ENCODE peak calls at places on chromosomes 6 and 20, in seven cellular contexts. E is H1, Z is cardiac fibroblast, P is adrenal gland, H is heart right ventricle, W is H9, Y is fibroblast of pulmonary artery. U is an unnamed sample.

GRCh38 chr20:4014031-4014474 is 1.3 kb downstream of the RNF24 start:
- DNase-seq in Z (peak), W (no peak), H (peak), P (peak), E (no peak), Y (peak), U (peak)

GRCh38 chr20:37997516-37997915 is 35.7 kb downstream of the TTI1 start:
- DNase-seq in H (no peak), P (no peak), E (no peak), W (no peak), Z (no peak), Y (no peak), U (no peak)

GRCh38 chr6:43724914-43725642 is 37.5 kb upstream of the MRPS18A start:
- DNase-seq in W (no peak), Z (peak), Y (peak), P (peak), E (no peak), H (peak), U (peak)

GRCh38 chr6:63290507-63291049 is 29.2 kb downstream of the LGSN start:
- DNase-seq in Y (no peak), P (no peak), W (no peak), Z (no peak), E (no peak), H (no peak), U (no peak)

GRCh38 chr6:13256614-13257013 is 71.7 kb downstream of the TBC1D7 start:
- DNase-seq in H (no peak), P (no peak), Z (no peak), Y (no peak), W (no peak), E (no peak), U (no peak)

GRCh38 chr6:75463896-75464295 is 29.7 kb downstream of the FILIP1 start:
- DNase-seq in Z (no peak), H (no peak), W (no peak), P (no peak), E (no peak), Y (no peak), U (no peak)

GRCh38 chr6:7770111-7770510 is 44.2 kb downstream of the BMP6 start:
- DNase-seq in W (no peak), P (no peak), H (no peak), Z (peak), Y (no peak), E (no peak), U (no peak)

GRCh38 chr20:16719421-16719820 is 10.4 kb upstream of the SNRPB2 start:
- DNase-seq in E (no peak), H (no peak), W (no peak), Z (no peak), P (no peak), Y (no peak), U (no peak)

GRCh38 chr6:166258854-166259276 is 49.3 kb downstream of the PRR18 start:
- DNase-seq in Y (no peak), E (no peak), W (no peak), H (no peak), Z (no peak), P (no peak), U (no peak)

DNA sequence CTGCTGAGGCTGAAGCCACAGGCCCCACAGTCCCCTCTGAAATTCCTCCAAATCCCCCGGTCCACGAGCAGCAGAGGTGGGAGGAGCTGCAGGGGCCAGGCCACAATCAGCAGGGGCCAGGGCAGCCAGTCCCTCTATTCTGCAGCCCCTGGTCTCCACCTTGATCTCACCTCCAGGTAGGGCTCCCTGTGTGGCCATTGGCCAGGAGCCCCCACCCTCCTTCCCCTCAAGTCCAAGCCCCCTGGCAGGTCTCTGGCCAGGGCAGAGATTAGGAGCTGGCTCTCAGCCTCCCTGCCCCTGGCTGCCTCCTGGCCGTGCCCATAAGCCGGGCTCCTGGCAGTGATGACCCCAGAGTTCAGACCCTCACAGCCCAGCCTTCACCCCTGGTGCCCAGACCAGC is 34.7 kb downstream of the YTHDF1 start:
- DNase-seq in Y (no peak), H (no peak), W (no peak), E (no peak), P (no peak), Z (no peak), U (no peak)
- TF ChIP-seq CTCF in Y (no peak), H (no peak), W (no peak), E (no peak), P (no peak), Z (no peak), U (no peak)

GRCh38 chr20:44603327-44603726 is 20.9 kb downstream of the PKIG start:
- DNase-seq in W (no peak), P (no peak), E (no peak), H (no peak), Y (no peak), Z (no peak), U (no peak)
- TF ChIP-seq CTCF in W (peak), P (no peak), E (peak), H (no peak), Y (no peak), Z (no peak), U (peak)

GRCh38 chr6:116111552-116112528 is 11.2 kb downstream of the NT5DC1 start:
- DNase-seq in Y (peak), E (peak), H (no peak), Z (peak), W (peak), P (no peak), U (peak)
- TF ChIP-seq CTCF in Y (peak), E (peak), H (no peak), Z (peak), W (peak), P (peak), U (peak)

DNA sequence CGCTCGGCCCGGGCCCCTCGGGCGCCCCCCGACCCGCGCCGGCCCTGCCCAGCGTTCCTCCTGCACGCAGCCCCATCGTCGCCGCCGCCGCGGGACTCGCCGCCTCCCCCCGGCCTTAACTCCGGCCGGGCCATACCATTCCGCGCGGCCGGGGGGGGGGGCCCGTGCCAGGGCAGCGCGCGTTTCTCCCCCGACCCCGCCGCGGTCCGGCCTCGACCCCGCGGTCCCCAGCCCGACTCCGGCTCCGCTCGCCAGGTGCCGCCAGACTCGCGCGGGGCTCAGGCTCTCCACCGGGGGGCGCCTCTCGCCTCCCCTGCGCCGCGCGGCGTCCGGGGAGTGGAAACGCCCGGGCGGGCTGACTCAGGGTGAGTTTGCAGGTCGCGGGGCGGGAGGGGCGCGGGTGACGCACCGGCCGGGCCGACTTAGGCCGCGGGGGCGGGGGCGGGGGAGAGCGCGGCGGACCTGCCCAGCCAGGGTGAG is at the start of gene SRXN1:
- DNase-seq in E (peak), W (peak), P (peak), Z (peak), H (peak), Y (peak), U (peak)
- TF ChIP-seq CTCF in E (peak), W (peak), P (no peak), Z (no peak), H (peak), Y (no peak), U (peak)

GRCh38 chr20:34262488-34263288 is 21.5 kb downstream of the ASIP start:
- DNase-seq in E (no peak), W (no peak), P (peak), H (peak), Z (peak), Y (peak), U (no peak)
- TF ChIP-seq CTCF in E (no peak), W (no peak), P (no peak), H (no peak), Z (no peak), Y (no peak), U (no peak)

DNA sequence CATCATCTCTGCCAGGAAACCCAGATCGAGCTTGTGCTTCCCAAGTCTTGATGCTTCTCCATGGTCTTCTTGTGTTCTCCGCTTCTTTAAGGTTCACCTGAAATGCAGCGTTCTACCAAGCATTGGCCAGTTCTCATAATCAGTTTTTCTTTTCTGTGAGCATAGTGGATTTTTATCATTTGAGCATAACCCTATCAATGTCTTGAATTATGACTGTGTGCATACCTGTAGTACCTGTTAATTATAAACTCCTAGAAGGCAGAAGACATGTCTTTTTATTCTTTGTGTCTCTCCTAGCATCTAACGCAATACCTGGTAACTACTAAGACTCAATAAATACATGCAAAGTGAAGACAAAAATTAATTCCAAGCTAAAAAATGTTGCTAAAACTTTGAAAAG is 804.5 kb upstream of the FLRT3 start:
- DNase-seq in E (no peak), W (no peak), H (no peak), Y (no peak), Z (no peak), P (no peak), U (no peak)
- TF ChIP-seq CTCF in E (no peak), W (no peak), H (no peak), Y (no peak), Z (no peak), P (no peak), U (no peak)

GRCh38 chr20:58344741-58345140 is 35.2 kb downstream of the RAB22A start:
- DNase-seq in E (no peak), Z (peak), P (no peak), H (no peak), W (no peak), Y (peak), U (peak)

GRCh38 chr20:58352454-58352853 is 36.6 kb upstream of the VAPB start:
- DNase-seq in H (no peak), E (no peak), P (no peak), Z (no peak), Y (no peak), W (no peak), U (no peak)

DNA sequence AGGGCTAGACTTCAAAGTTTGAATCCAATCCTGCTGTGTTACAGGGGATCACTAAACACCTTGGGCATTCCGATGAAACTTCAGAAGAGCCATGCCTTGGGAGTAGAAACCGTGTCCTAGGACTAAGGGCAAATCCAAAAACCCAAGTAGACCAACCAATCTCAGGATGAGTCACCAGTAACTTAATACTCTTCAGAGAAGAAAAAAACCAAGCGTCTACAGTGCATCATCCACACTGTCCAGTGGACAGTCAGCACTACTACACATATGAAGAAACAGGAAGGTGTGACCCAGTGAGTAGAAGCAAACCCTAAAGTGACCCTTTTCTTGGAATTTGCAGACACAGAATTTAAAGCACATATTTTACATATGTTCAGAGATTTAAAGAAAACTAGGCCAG is 39.4 kb upstream of the VAPB start:
- DNase-seq in P (no peak), E (no peak), H (no peak), Z (peak), Y (peak), W (no peak), U (peak)
- TF ChIP-seq CTCF in P (no peak), E (no peak), H (no peak), Z (peak), Y (no peak), W (no peak), U (peak)

GRCh38 chr6:27617700-27618689 is 145.1 kb upstream of the ZNF184 start:
- DNase-seq in E (peak), P (no peak), H (no peak), Z (peak), Y (peak), W (peak), U (peak)
- TF ChIP-seq CTCF in E (no peak), P (no peak), H (no peak), Z (no peak), Y (peak), W (no peak), U (no peak)

GRCh38 chr6:151372164-151372563 is 19.2 kb downstream of the ZBTB2 start:
- DNase-seq in Y (no peak), E (peak), Z (no peak), H (no peak), P (no peak), W (no peak), U (no peak)

GRCh38 chr6:151374024-151374423 is 17.3 kb downstream of the ZBTB2 start:
- DNase-seq in W (peak), Y (peak), H (peak), Z (peak), E (peak), P (no peak), U (no peak)

GRCh38 chr6:151375833-151376232 is 15.5 kb downstream of the ZBTB2 start:
- DNase-seq in W (no peak), Z (no peak), Y (no peak), H (no peak), P (no peak), E (no peak), U (no peak)

GRCh38 chr6:151365233-151365632 is 26.1 kb downstream of the ZBTB2 start:
- DNase-seq in Z (no peak), E (no peak), Y (no peak), H (no peak), W (no peak), P (no peak), U (no peak)

GRCh38 chr6:151370509-151371078 is 20.8 kb downstream of the ZBTB2 start:
- DNase-seq in E (peak), H (no peak), Y (peak), Z (peak), W (no peak), P (no peak), U (peak)
- TF ChIP-seq CTCF in E (no peak), H (no peak), Y (peak), Z (peak), W (peak), P (no peak), U (peak)

GRCh38 chr6:49849121-49849907 is 17.0 kb downstream of the CRISP1 start:
- DNase-seq in E (no peak), H (no peak), Y (peak), W (no peak), Z (peak), P (no peak), U (peak)
- TF ChIP-seq CTCF in E (no peak), H (peak), Y (peak), W (peak), Z (peak), P (peak), U (peak)

U was measured in HFFc6.